ENCODE peak calls at places on chromosomes 11 and 22, in nine cellular contexts. R is upper lobe of left lung, K is Peyer's patch, J is thyroid gland, L is ovary, E is transverse colon, O is A673, Y is esophagus squamous epithelium, T is left lung. I is an unnamed sample. For H3K9me3, the result is how much of the 10 kb centered on the place peaks cover.

GRCh38 chr11:59226396-59226795 is 13.7 kb upstream of the MPEG1 start:
- DNase-seq in R (no peak), K (no peak), J (no peak), L (no peak), E (no peak), O (no peak), Y (no peak), T (no peak), I (no peak)

GRCh38 chr11:90251599-90251998 is 28.8 kb upstream of the CHORDC1 start:
- DNase-seq in R (no peak), K (no peak), J (no peak), L (no peak), E (no peak), O (no peak), Y (no peak), T (no peak), I (no peak)

GRCh38 chr11:12120031-12121008 is 9.9 kb downstream of the MICAL2 start:
- DNase-seq in R (no peak), K (no peak), J (no peak), L (no peak), E (no peak), O (no peak), Y (no peak), T (no peak), I (no peak)

GRCh38 chr11:8757533-8757932 is 74.9 kb downstream of the RPL27A start:
- DNase-seq in R (no peak), K (no peak), J (no peak), L (no peak), E (no peak), O (no peak), Y (no peak), T (no peak), I (no peak)

GRCh38 chr11:61004037-61004641 is 32.7 kb downstream of the CD6 start:
- DNase-seq in R (no peak), K (no peak), J (peak), L (peak), E (no peak), O (peak), Y (no peak), T (no peak), I (no peak)

GRCh38 chr11:114260077-114260476 is 36.1 kb upstream of the NNMT start:
- DNase-seq in R (no peak), K (no peak), J (no peak), L (no peak), E (no peak), O (no peak), Y (no peak), T (no peak), I (no peak)

GRCh38 chr22:49297286-49297870 is 530.3 kb downstream of the BRD1 start:
- DNase-seq in R (no peak), K (peak), J (no peak), L (no peak), E (no peak), O (no peak), Y (no peak), T (no peak), I (no peak)

GRCh38 chr22:28019360-28019759 is 100.3 kb upstream of the PITPNB start:
- DNase-seq in R (peak), K (no peak), J (peak), L (peak), E (peak), O (no peak), Y (no peak), T (no peak), I (no peak)

GRCh38 chr11:65575568-65576231 is at the start of gene EHBP1L1:
- DNase-seq in R (peak), K (peak), J (peak), L (peak), E (peak), O (peak), Y (no peak), T (peak), I (no peak)

GRCh38 chr11:27008811-27009535 is 15.1 kb downstream of the FIBIN start:
- DNase-seq in R (no peak), K (no peak), J (no peak), L (no peak), E (no peak), O (no peak), Y (no peak), T (no peak), I (no peak)

GRCh38 chr11:134372961-134373360 is 39.1 kb downstream of the B3GAT1 start:
- DNase-seq in R (no peak), K (no peak), J (peak), L (no peak), E (no peak), O (no peak), Y (no peak), T (no peak), I (no peak)

GRCh38 chr11:11845066-11845465 is 3.3 kb downstream of the USP47 start:
- DNase-seq in R (no peak), K (no peak), J (peak), L (no peak), E (no peak), O (no peak), Y (no peak), T (no peak), I (no peak)

GRCh38 chr11:78689558-78690153 is 115.0 kb upstream of the NARS2 start:
- DNase-seq in R (no peak), K (no peak), J (peak), L (no peak), E (no peak), O (no peak), Y (no peak), T (no peak), I (no peak)

GRCh38 chr11:78684377-78684776 is 109.7 kb upstream of the NARS2 start:
- DNase-seq in R (no peak), K (no peak), J (no peak), L (no peak), E (no peak), O (peak), Y (no peak), T (no peak), I (no peak)

GRCh38 chr11:78683774-78684173 is 109.1 kb upstream of the NARS2 start:
- DNase-seq in R (no peak), K (no peak), J (no peak), L (no peak), E (no peak), O (no peak), Y (no peak), T (no peak), I (no peak)

GRCh38 chr11:78688460-78688859 is 113.8 kb upstream of the NARS2 start:
- DNase-seq in R (no peak), K (no peak), J (no peak), L (no peak), E (no peak), O (no peak), Y (no peak), T (no peak), I (no peak)

GRCh38 chr11:78685156-78685555 is 110.5 kb upstream of the NARS2 start:
- DNase-seq in R (no peak), K (no peak), J (no peak), L (no peak), E (no peak), O (no peak), Y (no peak), T (no peak), I (no peak)
- H3K27ac ChIP-seq in R (no peak), K (no peak), J (no peak), L (no peak), E (no peak), O (no peak), Y (no peak), T (no peak), I (no peak)

DNA sequence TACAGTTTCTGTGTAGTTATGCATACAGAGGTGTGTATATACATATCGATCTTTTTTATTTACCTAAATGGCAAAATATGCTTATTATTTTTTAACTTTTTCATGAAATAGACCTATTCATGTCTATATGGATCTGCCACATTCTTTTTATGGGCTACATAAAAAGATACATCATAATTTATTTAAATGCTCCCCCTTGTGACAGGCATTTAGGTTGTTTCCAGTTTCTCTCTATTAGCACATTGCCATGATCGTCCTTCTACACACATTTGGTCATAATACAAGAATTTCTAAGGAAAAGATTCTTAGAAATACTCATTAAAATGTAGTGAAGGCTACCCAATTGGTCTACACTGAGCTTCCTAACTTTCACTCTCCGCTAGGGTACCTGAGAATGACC is 1067.4 kb downstream of the OPCML start:
- DNase-seq in R (no peak), K (no peak), J (no peak), L (no peak), E (no peak), O (no peak), Y (no peak), T (no peak), I (no peak)
- TF ChIP-seq CTCF in R (no peak), K (no peak), J (no peak), L (no peak), E (no peak), O (peak), Y (no peak), T (no peak), I (no peak)

DNA sequence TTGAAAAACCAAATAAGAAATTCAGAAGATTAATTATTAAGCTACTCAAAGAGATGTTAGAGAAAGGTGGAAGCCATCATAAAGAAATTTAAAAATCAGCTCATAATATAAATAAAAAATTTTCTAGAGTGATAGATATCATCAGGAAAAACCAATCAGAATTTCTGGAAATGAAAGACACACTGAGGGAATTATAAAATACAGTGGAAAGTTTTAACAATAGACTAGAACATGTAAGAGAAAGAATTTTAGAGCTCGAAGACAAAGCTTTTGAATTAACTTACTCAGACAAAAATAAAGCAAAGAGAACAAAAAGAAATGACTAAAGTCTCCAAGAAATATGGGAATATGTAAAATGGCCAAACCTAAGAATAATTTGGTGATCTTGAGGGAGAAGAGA is 1926.9 kb upstream of the RAG2 start:
- DNase-seq in R (no peak), K (no peak), J (no peak), L (no peak), E (no peak), O (no peak), Y (no peak), T (no peak), I (no peak)
- H3K9me3 ChIP-seq in R (under half), K (under half), J (under half), L (under half), E (under half), O (under half), Y (under half), T (under half), I (under half)

GRCh38 chr11:128174465-128175101 is 412.8 kb downstream of the ETS1 start:
- DNase-seq in R (no peak), K (no peak), J (no peak), L (no peak), E (no peak), O (peak), Y (no peak), T (no peak), I (no peak)
- H3K27ac ChIP-seq in R (no peak), K (no peak), J (no peak), L (no peak), E (no peak), O (no peak), Y (no peak), T (no peak), I (no peak)